ENCODE peak calls at places on chromosomes 4 and X, in ten cellular contexts. Z is colonic mucosa; X is hepatocyte; B is CD8-positive, alpha-beta T cell; U is ascending aorta; L is uterus; G is aorta; O is mammary epithelial cell; W is BE2C; N is thoracic aorta. I is an unnamed sample. For H3K9me3 and H3K4me1, the result is how much of the 10 kb centered on the place peaks cover.

GRCh38 chrX:10098235-10098819 is 58.4 kb upstream of the CLCN4 start:
- DNase-seq in Z (no peak), N (no peak), L (no peak), U (no peak), W (no peak), G (no peak), O (no peak), B (peak), X (no peak), I (no peak)

GRCh38 chrX:9859711-9860555 is 73.7 kb downstream of the SHROOM2 start:
- DNase-seq in L (no peak), B (no peak), U (no peak), Z (no peak), O (no peak), X (no peak), N (no peak), G (no peak), W (no peak), I (no peak)

GRCh38 chrX:34764842-34765241 is 107.8 kb upstream of the TMEM47 start:
- DNase-seq in O (no peak), L (no peak), Z (no peak), G (no peak), X (no peak), U (no peak), N (no peak), W (no peak), B (no peak), I (no peak)

GRCh38 chr4:126431049-126431448 is 1116.3 kb downstream of the FAT4 start:
- DNase-seq in W (no peak), B (no peak), L (no peak), Z (no peak), N (no peak), O (no peak), U (no peak), G (no peak), X (no peak), I (no peak)

GRCh38 chr4:100149190-100149589 is 41.1 kb downstream of the DDIT4L start:
- DNase-seq in B (no peak), X (no peak), O (no peak), N (no peak), W (no peak), U (no peak), L (no peak), Z (no peak), G (no peak), I (no peak)

GRCh38 chrX:131288738-131289511 is at the start of gene IGSF1:
- DNase-seq in U (no peak), Z (no peak), G (no peak), W (peak), B (no peak), N (no peak), L (peak), O (no peak), X (peak), I (peak)

GRCh38 chr4:147044241-147044640 is 98.6 kb upstream of the TTC29 start:
- DNase-seq in B (no peak), N (no peak), W (no peak), U (no peak), L (no peak), O (no peak), Z (no peak), X (no peak), G (no peak), I (no peak)

GRCh38 chrX:48460606-48461005 is 9.5 kb downstream of the SLC38A5 start:
- DNase-seq in L (no peak), N (no peak), U (peak), X (no peak), Z (no peak), G (no peak), B (no peak), W (no peak), O (no peak), I (no peak)

GRCh38 chr4:1337376-1337831 is 9.6 kb upstream of the UVSSA start:
- DNase-seq in L (no peak), U (no peak), O (peak), N (no peak), X (peak), B (peak), W (no peak), G (no peak), Z (peak), I (no peak)

GRCh38 chrX:32408389-32408788 is 803.0 kb downstream of the DMD start:
- DNase-seq in X (peak), Z (no peak), W (peak), N (no peak), U (no peak), B (no peak), O (no peak), L (no peak), G (no peak), I (no peak)

GRCh38 chr4:212438-213174 is 88.3 kb downstream of the ZNF718 start:
- DNase-seq in Z (peak), B (no peak), N (peak), U (peak), X (no peak), L (peak), W (no peak), G (peak), O (peak), I (peak)
- H3K9me3 ChIP-seq in Z (under half), B (under half), N (under half), U (under half), X (under half), L (under half), W (under half), G (under half), O (under half), I (under half)

GRCh38 chr4:152264106-152264505 is 271.8 kb downstream of the FBXW7 start:
- DNase-seq in U (no peak), B (no peak), O (no peak), L (no peak), Z (no peak), W (no peak), N (no peak), X (no peak), G (no peak), I (no peak)
- H3K4me3 ChIP-seq in U (no peak), B (no peak), O (no peak), L (no peak), Z (no peak), W (no peak), N (no peak), X (no peak), G (no peak), I (no peak)

GRCh38 chr4:26862381-26862915 is 1.8 kb downstream of the STIM2 start:
- DNase-seq in Z (no peak), N (no peak), U (no peak), O (peak), B (no peak), X (no peak), G (no peak), L (no peak), W (no peak), I (no peak)
- H3K4me1 ChIP-seq in Z (under half), N (under half), U (under half), O (under half), B (half or more), X (under half), G (under half), L (under half), W (under half), I (under half)

GRCh38 chr4:34269593-34269992 is 1974.7 kb downstream of the ARAP2 start:
- DNase-seq in B (no peak), U (no peak), L (no peak), X (no peak), O (no peak), Z (no peak), G (no peak), N (no peak), W (no peak), I (no peak)

DNA sequence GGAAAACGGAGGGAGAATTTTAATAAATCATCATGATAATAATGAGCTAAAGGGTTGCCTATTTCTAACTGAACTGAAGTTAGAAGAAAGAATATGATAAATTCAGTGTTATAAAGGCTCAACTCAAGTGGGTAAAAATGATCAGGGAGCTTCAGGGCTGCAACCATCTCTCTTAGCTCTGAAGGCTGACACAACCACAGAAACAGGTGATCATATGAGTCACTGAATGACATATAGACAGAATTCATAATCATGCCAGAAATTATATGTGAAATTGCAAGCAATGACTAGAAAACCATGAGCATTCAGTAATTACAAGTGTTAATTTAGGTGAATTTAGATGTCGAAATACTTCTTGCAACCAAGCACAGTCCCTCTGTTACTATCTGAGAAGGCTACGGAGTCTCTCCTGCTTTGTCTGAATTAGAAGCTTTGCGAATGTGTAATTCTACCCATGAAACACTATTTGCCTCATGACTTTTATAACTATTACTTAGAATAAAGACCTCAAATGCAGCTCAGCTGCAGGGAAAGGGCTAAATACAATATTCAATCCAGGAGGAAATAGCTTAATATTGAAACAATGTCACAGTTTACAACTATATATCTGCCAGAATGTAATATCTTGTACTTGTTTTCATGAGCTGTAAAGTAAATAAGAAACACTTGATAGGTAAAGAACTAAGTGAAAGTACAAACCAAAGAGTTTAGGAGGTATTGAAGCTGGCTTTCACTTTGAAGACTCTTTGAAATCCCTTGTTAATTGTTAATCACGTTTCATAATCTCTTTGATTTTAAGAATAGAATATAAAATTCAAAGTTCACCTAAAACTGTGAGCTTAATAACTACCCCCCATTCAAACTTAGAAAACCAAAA is 1972.6 kb downstream of the ARAP2 start:
- DNase-seq in B (no peak), Z (no peak), O (peak), X (no peak), N (no peak), W (no peak), U (no peak), L (no peak), G (no peak), I (no peak)
- H3K9me3 ChIP-seq in B (under half), Z (under half), O (under half), X (under half), N (under half), W (under half), U (under half), L (under half), G (under half), I (under half)

DNA sequence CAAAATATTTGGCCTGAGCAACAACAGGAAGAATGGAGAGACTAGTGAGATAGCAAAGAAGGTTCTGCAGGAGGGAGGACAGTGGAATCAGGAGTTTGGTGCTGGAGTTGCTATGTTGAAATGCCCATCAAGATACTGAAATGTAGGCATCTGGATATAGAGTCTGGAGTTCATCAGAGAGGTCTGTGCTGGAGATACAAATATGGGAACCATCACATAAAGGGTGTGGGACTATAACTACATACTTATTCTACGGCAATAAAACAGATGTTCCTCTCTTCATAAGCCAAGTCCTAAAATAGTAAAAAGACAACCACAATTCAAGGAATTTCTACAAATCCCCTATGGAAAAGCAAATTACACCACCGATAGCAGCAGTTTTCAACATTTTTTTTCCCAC is 1.7 kb downstream of the MED14 start:
- DNase-seq in O (no peak), Z (no peak), L (no peak), G (no peak), B (no peak), W (no peak), X (no peak), U (no peak), N (no peak), I (no peak)
- H3K4me3 ChIP-seq in O (peak), Z (peak), L (no peak), G (no peak), B (peak), W (peak), X (peak), U (no peak), N (peak), I (peak)

DNA sequence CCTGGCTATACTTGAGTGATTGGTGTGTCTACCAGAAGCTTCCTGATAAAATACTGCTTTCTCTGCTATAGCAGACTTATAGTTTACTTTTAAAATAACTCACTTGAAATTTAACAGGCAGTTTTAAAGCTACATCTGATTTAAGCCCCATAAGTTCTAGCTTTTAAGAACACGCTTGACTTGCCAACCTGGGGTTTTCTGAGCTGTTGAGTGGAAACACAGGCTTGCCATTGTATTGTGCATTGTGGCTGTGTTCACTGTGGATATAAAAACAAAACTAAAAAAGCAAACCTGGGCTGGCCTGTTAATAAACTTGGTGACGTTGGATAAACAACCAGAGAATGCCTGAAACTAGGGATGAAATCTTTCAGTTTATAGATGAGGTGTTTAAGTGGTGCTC is 185.4 kb upstream of the TAPT1 start:
- DNase-seq in L (no peak), X (peak), Z (no peak), U (no peak), B (no peak), G (no peak), W (no peak), O (no peak), N (no peak), I (no peak)
- H3K4me1 ChIP-seq in L (under half), X (under half), Z (under half), U (under half), B (under half), G (under half), W (under half), O (under half), N (under half), I (under half)

GRCh38 chrX:152903589-152903988 is 5.7 kb downstream of the ZNF185 start:
- DNase-seq in U (no peak), N (no peak), X (no peak), W (no peak), L (no peak), Z (no peak), B (no peak), G (peak), O (no peak), I (no peak)
- H3K9me3 ChIP-seq in U (under half), N (under half), X (under half), W (under half), L (under half), Z (under half), B (under half), G (under half), O (under half), I (under half)

GRCh38 chr4:7217453-7218310 is 25.3 kb downstream of the SORCS2 start:
- DNase-seq in G (no peak), X (peak), N (no peak), L (no peak), U (no peak), B (no peak), W (no peak), O (peak), Z (no peak), I (no peak)
- H3K4me3 ChIP-seq in G (no peak), X (no peak), N (no peak), L (no peak), U (no peak), B (no peak), W (no peak), O (no peak), Z (no peak), I (no peak)

GRCh38 chr4:38313175-38313574 is 350.8 kb upstream of the KLF3 start:
- DNase-seq in B (no peak), G (no peak), W (no peak), L (no peak), O (no peak), X (no peak), N (no peak), Z (peak), U (no peak), I (no peak)
- H3K4me1 ChIP-seq in B (under half), G (under half), W (under half), L (under half), O (under half), X (under half), N (under half), Z (under half), U (under half), I (under half)

I was measured in cardiac muscle cell.